ENCODE peak calls at places on chromosomes 12 and 14, in seven cellular contexts. One of them, this sample, is unnamed.

GRCh38 chr12:59164226-59164625 is 243.9 kb upstream of the LRIG3 start:
- DNase-seq in ovary: no peak
- DNase-seq in heart right ventricle: no peak
- DNase-seq in mucosa of descending colon: no peak
- DNase-seq in foreskin fibroblast: no peak
- DNase-seq in breast epithelium: no peak
- DNase-seq in testis: no peak
- DNase-seq in this sample: no peak

GRCh38 chr14:23074906-23075305 is 17.6 kb upstream of the CDH24 start:
- DNase-seq in ovary: no peak
- DNase-seq in heart right ventricle: no peak
- DNase-seq in mucosa of descending colon: no peak
- DNase-seq in foreskin fibroblast: no peak
- DNase-seq in breast epithelium: no peak
- DNase-seq in testis: no peak
- DNase-seq in this sample: no peak

GRCh38 chr12:26373606-26374495 is 178.5 kb downstream of the SSPN start:
- DNase-seq in ovary: no peak
- DNase-seq in heart right ventricle: no peak
- DNase-seq in mucosa of descending colon: no peak
- DNase-seq in foreskin fibroblast: no peak
- DNase-seq in breast epithelium: no peak
- DNase-seq in testis: no peak
- DNase-seq in this sample: no peak

GRCh38 chr12:107477018-107477417 is 208.6 kb upstream of the PWP1 start:
- DNase-seq in ovary: no peak
- DNase-seq in heart right ventricle: no peak
- DNase-seq in mucosa of descending colon: no peak
- DNase-seq in foreskin fibroblast: no peak
- DNase-seq in breast epithelium: no peak
- DNase-seq in testis: no peak
- DNase-seq in this sample: no peak

GRCh38 chr12:49190317-49190716 is 1.4 kb upstream of the TUBA1A start:
- DNase-seq in ovary: no peak
- DNase-seq in heart right ventricle: no peak
- DNase-seq in mucosa of descending colon: no peak
- DNase-seq in foreskin fibroblast: no peak
- DNase-seq in breast epithelium: no peak
- DNase-seq in testis: no peak
- DNase-seq in this sample: no peak

GRCh38 chr12:54159140-54159539 is 29.6 kb downstream of the SMUG1 start:
- DNase-seq in ovary: no peak
- DNase-seq in heart right ventricle: no peak
- DNase-seq in mucosa of descending colon: peak
- DNase-seq in foreskin fibroblast: no peak
- DNase-seq in breast epithelium: no peak
- DNase-seq in testis: peak
- DNase-seq in this sample: no peak

GRCh38 chr12:464484-465267 is 4.9 kb downstream of the B4GALNT3 start:
- DNase-seq in ovary: no peak
- DNase-seq in heart right ventricle: peak
- DNase-seq in mucosa of descending colon: no peak
- DNase-seq in foreskin fibroblast: no peak
- DNase-seq in breast epithelium: no peak
- DNase-seq in testis: no peak
- DNase-seq in this sample: no peak

GRCh38 chr14:65424531-65424930 is 12.0 kb downstream of the FUT8 start:
- DNase-seq in ovary: no peak
- DNase-seq in heart right ventricle: no peak
- DNase-seq in mucosa of descending colon: no peak
- DNase-seq in foreskin fibroblast: no peak
- DNase-seq in breast epithelium: no peak
- DNase-seq in testis: no peak
- DNase-seq in this sample: no peak

GRCh38 chr14:60064491-60065072 is 27.1 kb upstream of the PCNX4 start:
- DNase-seq in ovary: no peak
- DNase-seq in heart right ventricle: no peak
- DNase-seq in mucosa of descending colon: no peak
- DNase-seq in foreskin fibroblast: no peak
- DNase-seq in breast epithelium: no peak
- DNase-seq in testis: no peak
- DNase-seq in this sample: no peak

GRCh38 chr12:131378861-131379665 is 331.8 kb upstream of the SFSWAP start:
- DNase-seq in ovary: no peak
- DNase-seq in heart right ventricle: no peak
- DNase-seq in mucosa of descending colon: no peak
- DNase-seq in foreskin fibroblast: no peak
- DNase-seq in breast epithelium: no peak
- DNase-seq in testis: peak
- DNase-seq in this sample: no peak

GRCh38 chr12:125122668-125123067 is 57.4 kb downstream of the AACS start:
- DNase-seq in ovary: no peak
- DNase-seq in heart right ventricle: no peak
- DNase-seq in mucosa of descending colon: no peak
- DNase-seq in foreskin fibroblast: no peak
- DNase-seq in breast epithelium: no peak
- DNase-seq in testis: no peak
- DNase-seq in this sample: no peak

GRCh38 chr12:52087961-52088820 is 8.7 kb downstream of the SMIM41 start:
- DNase-seq in ovary: no peak
- DNase-seq in heart right ventricle: no peak
- DNase-seq in mucosa of descending colon: no peak
- DNase-seq in foreskin fibroblast: no peak
- DNase-seq in breast epithelium: no peak
- DNase-seq in testis: no peak
- DNase-seq in this sample: no peak

GRCh38 chr14:35161231-35161630 is 38.9 kb downstream of the PRORP start:
- DNase-seq in ovary: no peak
- DNase-seq in heart right ventricle: no peak
- DNase-seq in mucosa of descending colon: no peak
- DNase-seq in foreskin fibroblast: no peak
- DNase-seq in breast epithelium: no peak
- DNase-seq in testis: no peak
- DNase-seq in this sample: no peak

GRCh38 chr14:94819531-94819930 is 49.6 kb upstream of the GSC start:
- DNase-seq in ovary: no peak
- DNase-seq in heart right ventricle: no peak
- DNase-seq in mucosa of descending colon: no peak
- DNase-seq in foreskin fibroblast: no peak
- DNase-seq in breast epithelium: no peak
- DNase-seq in testis: no peak
- DNase-seq in this sample: no peak

GRCh38 chr14:74551903-74552371 is 58.4 kb downstream of the ISCA2 start:
- DNase-seq in ovary: no peak
- DNase-seq in heart right ventricle: peak
- DNase-seq in mucosa of descending colon: no peak
- DNase-seq in foreskin fibroblast: no peak
- DNase-seq in breast epithelium: no peak
- DNase-seq in testis: no peak
- DNase-seq in this sample: no peak

GRCh38 chr12:91381309-91381804 is 198.7 kb upstream of the DCN start:
- DNase-seq in ovary: peak
- DNase-seq in heart right ventricle: peak
- DNase-seq in mucosa of descending colon: no peak
- DNase-seq in foreskin fibroblast: peak
- DNase-seq in breast epithelium: no peak
- DNase-seq in testis: peak
- DNase-seq in this sample: peak

GRCh38 chr12:77231548-77231947 is 166.2 kb upstream of the E2F7 start:
- DNase-seq in ovary: peak
- DNase-seq in heart right ventricle: peak
- DNase-seq in mucosa of descending colon: peak
- DNase-seq in foreskin fibroblast: peak
- DNase-seq in breast epithelium: peak
- DNase-seq in testis: peak
- DNase-seq in this sample: no peak

GRCh38 chr12:113445544-113446176 is 23.5 kb downstream of the SDSL start:
- DNase-seq in ovary: no peak
- DNase-seq in heart right ventricle: no peak
- DNase-seq in mucosa of descending colon: no peak
- DNase-seq in foreskin fibroblast: no peak
- DNase-seq in breast epithelium: no peak
- DNase-seq in testis: no peak
- DNase-seq in this sample: no peak

GRCh38 chr14:35754671-35755070 is 54.4 kb downstream of the RALGAPA1 start:
- DNase-seq in ovary: no peak
- DNase-seq in heart right ventricle: no peak
- DNase-seq in mucosa of descending colon: no peak
- DNase-seq in foreskin fibroblast: no peak
- DNase-seq in breast epithelium: no peak
- DNase-seq in testis: no peak
- DNase-seq in this sample: no peak

GRCh38 chr14:103528158-103528511 is 861 bp upstream of the TRMT61A start:
- DNase-seq in ovary: peak
- DNase-seq in heart right ventricle: peak
- DNase-seq in mucosa of descending colon: peak
- DNase-seq in foreskin fibroblast: no peak
- DNase-seq in breast epithelium: no peak
- DNase-seq in testis: peak
- DNase-seq in this sample: no peak

GRCh38 chr12:120490833-120491512 is 4.9 kb upstream of the DYNLL1 start:
- DNase-seq in ovary: no peak
- DNase-seq in heart right ventricle: peak
- DNase-seq in mucosa of descending colon: no peak
- DNase-seq in foreskin fibroblast: no peak
- DNase-seq in breast epithelium: no peak
- DNase-seq in testis: peak
- DNase-seq in this sample: no peak

GRCh38 chr14:24289649-24290283 is 9.8 kb downstream of the DHRS1 start:
- DNase-seq in ovary: no peak
- DNase-seq in heart right ventricle: no peak
- DNase-seq in mucosa of descending colon: no peak
- DNase-seq in foreskin fibroblast: no peak
- DNase-seq in breast epithelium: no peak
- DNase-seq in testis: no peak
- DNase-seq in this sample: no peak

GRCh38 chr14:38592764-38593442 is 337.0 kb upstream of the CLEC14A start:
- DNase-seq in ovary: no peak
- DNase-seq in heart right ventricle: no peak
- DNase-seq in mucosa of descending colon: peak
- DNase-seq in foreskin fibroblast: peak
- DNase-seq in breast epithelium: no peak
- DNase-seq in testis: no peak
- DNase-seq in this sample: no peak

GRCh38 chr12:1604464-1604863 is 10.1 kb upstream of the FBXL14 start:
- DNase-seq in ovary: no peak
- DNase-seq in heart right ventricle: no peak
- DNase-seq in mucosa of descending colon: no peak
- DNase-seq in foreskin fibroblast: no peak
- DNase-seq in breast epithelium: no peak
- DNase-seq in testis: no peak
- DNase-seq in this sample: no peak

GRCh38 chr14:61705017-61705416 is 9.7 kb downstream of the HIF1A start:
- DNase-seq in ovary: no peak
- DNase-seq in heart right ventricle: no peak
- DNase-seq in mucosa of descending colon: no peak
- DNase-seq in foreskin fibroblast: no peak
- DNase-seq in breast epithelium: no peak
- DNase-seq in testis: no peak
- DNase-seq in this sample: no peak

DNA sequence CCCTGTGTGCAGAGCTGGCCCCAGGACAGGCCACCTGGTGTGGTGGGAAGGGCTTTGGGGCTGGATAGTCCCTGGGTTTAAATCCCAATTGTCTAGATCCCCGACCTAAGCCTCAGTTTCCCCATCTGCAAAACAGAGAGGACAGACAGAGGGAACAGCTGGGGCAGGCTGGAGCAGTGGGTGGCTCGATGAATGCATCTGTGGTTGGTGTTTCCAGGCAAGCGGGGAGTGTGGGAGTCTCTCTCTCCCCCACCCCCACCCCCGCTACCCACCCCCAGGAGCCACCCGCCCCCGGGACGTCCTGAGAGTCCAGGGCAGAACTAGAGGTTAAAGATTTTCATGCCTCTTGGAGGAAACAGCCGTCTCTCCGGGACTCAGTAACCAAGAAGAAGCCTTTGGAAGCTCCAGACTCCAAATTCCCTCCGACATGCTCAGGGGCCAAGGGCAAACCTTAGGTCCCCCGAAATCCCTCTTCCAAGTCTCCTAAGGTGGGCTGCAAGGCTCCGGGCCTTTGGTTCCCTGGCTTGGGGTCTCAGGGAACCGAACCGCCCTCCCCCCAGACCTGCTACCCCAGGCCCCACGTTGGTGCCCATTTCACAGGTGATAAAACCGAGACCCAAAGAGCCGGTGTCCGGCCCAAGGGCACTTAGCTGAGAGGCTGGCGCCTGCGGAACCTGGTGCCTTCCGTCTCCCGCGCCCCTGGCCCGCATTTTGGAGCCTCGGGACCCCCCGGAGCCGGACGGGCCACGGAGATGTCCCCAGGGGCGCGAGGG is 478 bp downstream of the TRPV4 start:
- DNase-seq in ovary: no peak
- DNase-seq in heart right ventricle: no peak
- DNase-seq in mucosa of descending colon: no peak
- DNase-seq in foreskin fibroblast: no peak
- DNase-seq in breast epithelium: no peak
- DNase-seq in testis: no peak
- DNase-seq in this sample: no peak
- H3K4me3 ChIP-seq in ovary: no peak
- H3K4me3 ChIP-seq in heart right ventricle: peak
- H3K4me3 ChIP-seq in mucosa of descending colon: no peak
- H3K4me3 ChIP-seq in foreskin fibroblast: peak
- H3K4me3 ChIP-seq in breast epithelium: peak
- H3K4me3 ChIP-seq in testis: peak
- H3K4me3 ChIP-seq in this sample: peak

DNA sequence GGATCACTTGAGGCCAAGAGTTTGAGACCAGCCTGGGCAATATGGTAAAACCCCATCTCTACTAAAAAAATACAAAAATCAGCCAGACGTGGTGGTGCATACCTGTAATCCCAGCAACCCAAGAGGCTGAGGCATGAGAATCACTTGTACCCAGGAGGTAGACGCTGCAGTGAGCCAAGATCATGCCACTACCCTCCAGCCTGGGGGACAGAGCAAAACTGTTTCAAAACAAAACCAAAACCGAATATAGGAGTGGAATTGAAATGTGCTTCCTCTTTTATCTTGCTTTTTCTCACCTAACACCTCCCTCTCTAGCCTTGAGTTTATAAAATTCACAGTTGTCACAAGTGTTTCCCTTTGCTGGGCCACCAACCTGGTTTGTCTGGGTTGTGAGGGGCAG is 181.9 kb downstream of the PAH start:
- DNase-seq in ovary: no peak
- DNase-seq in heart right ventricle: no peak
- DNase-seq in mucosa of descending colon: no peak
- DNase-seq in foreskin fibroblast: no peak
- DNase-seq in breast epithelium: no peak
- DNase-seq in testis: no peak
- DNase-seq in this sample: no peak
- H3K4me3 ChIP-seq in ovary: no peak
- H3K4me3 ChIP-seq in heart right ventricle: no peak
- H3K4me3 ChIP-seq in mucosa of descending colon: no peak
- H3K4me3 ChIP-seq in foreskin fibroblast: no peak
- H3K4me3 ChIP-seq in breast epithelium: no peak
- H3K4me3 ChIP-seq in testis: no peak
- H3K4me3 ChIP-seq in this sample: no peak

GRCh38 chr14:52692248-52692962 is 3.0 kb downstream of the ERO1A start:
- DNase-seq in ovary: no peak
- DNase-seq in heart right ventricle: no peak
- DNase-seq in mucosa of descending colon: no peak
- DNase-seq in foreskin fibroblast: peak
- DNase-seq in breast epithelium: no peak
- DNase-seq in testis: no peak
- DNase-seq in this sample: no peak
- H3K4me3 ChIP-seq in ovary: no peak
- H3K4me3 ChIP-seq in heart right ventricle: no peak
- H3K4me3 ChIP-seq in mucosa of descending colon: no peak
- H3K4me3 ChIP-seq in foreskin fibroblast: no peak
- H3K4me3 ChIP-seq in breast epithelium: no peak
- H3K4me3 ChIP-seq in testis: no peak
- H3K4me3 ChIP-seq in this sample: no peak

GRCh38 chr12:96416033-96416790 is 16.0 kb upstream of the CDK17 start:
- DNase-seq in ovary: no peak
- DNase-seq in heart right ventricle: no peak
- DNase-seq in mucosa of descending colon: no peak
- DNase-seq in foreskin fibroblast: peak
- DNase-seq in breast epithelium: no peak
- DNase-seq in testis: no peak
- DNase-seq in this sample: peak
- H3K4me3 ChIP-seq in ovary: no peak
- H3K4me3 ChIP-seq in heart right ventricle: no peak
- H3K4me3 ChIP-seq in mucosa of descending colon: no peak
- H3K4me3 ChIP-seq in foreskin fibroblast: no peak
- H3K4me3 ChIP-seq in breast epithelium: no peak
- H3K4me3 ChIP-seq in testis: no peak
- H3K4me3 ChIP-seq in this sample: no peak